ENCODE peak calls at places on chromosome 2, in eight cellular contexts. B is adipocyte, P is mammary epithelial cell, X is endodermal cell, H is K562, D is neural progenitor cell, T is kidney, Z is MM.1S. R is an unnamed sample.

GRCh38 chr2:204738721-204739120 is 193.4 kb downstream of the PARD3B start:
- DNase-seq in Z (no peak), P (no peak), B (peak), H (no peak), D (no peak), X (no peak), T (no peak), R (peak)

GRCh38 chr2:70751881-70752280 is 16.1 kb downstream of the ADD2 start:
- DNase-seq in D (no peak), T (no peak), Z (no peak), P (no peak), X (no peak), B (no peak), H (peak), R (no peak)

GRCh38 chr2:10906926-10907479 is 4.7 kb upstream of the KCNF1 start:
- DNase-seq in B (no peak), Z (no peak), X (no peak), H (no peak), P (no peak), T (no peak), D (no peak), R (no peak)

GRCh38 chr2:200603972-200604371 is 18.2 kb downstream of the AOX1 start:
- DNase-seq in X (no peak), Z (no peak), P (peak), H (no peak), D (no peak), T (no peak), B (no peak), R (peak)

GRCh38 chr2:226031078-226031937 is 631.8 kb downstream of the NYAP2 start:
- DNase-seq in X (peak), H (no peak), T (peak), P (peak), D (peak), Z (peak), B (peak), R (peak)

GRCh38 chr2:85312404-85312803 is 15.4 kb downstream of the TGOLN2 start:
- DNase-seq in B (no peak), T (no peak), P (peak), Z (no peak), D (no peak), H (no peak), X (no peak), R (peak)

GRCh38 chr2:42567389-42567788 is 1.0 kb upstream of the MTA3 start:
- DNase-seq in Z (no peak), T (no peak), D (no peak), P (no peak), H (no peak), X (no peak), B (peak), R (peak)

GRCh38 chr2:161141033-161141432 is 19.2 kb upstream of the TANK start:
- DNase-seq in H (no peak), Z (no peak), X (no peak), D (no peak), B (no peak), P (no peak), T (no peak), R (no peak)

GRCh38 chr2:99697811-99698568 is 208.2 kb upstream of the REV1 start:
- DNase-seq in B (peak), H (no peak), P (peak), Z (no peak), T (no peak), X (no peak), D (no peak), R (peak)

GRCh38 chr2:37387143-37387835 is 42.9 kb downstream of the QPCT start:
- DNase-seq in X (no peak), D (no peak), P (peak), H (no peak), Z (no peak), T (no peak), B (peak), R (peak)
- H3K9ac ChIP-seq in X (no peak), D (no peak), P (no peak), H (no peak), Z (no peak), T (no peak), B (no peak), R (peak)

GRCh38 chr2:101958071-101958470 is 33.7 kb upstream of the IL1R2 start:
- DNase-seq in P (peak), B (peak), T (no peak), D (no peak), Z (no peak), H (no peak), X (no peak), R (peak)
- H3K9ac ChIP-seq in P (peak), B (peak), T (no peak), D (no peak), Z (no peak), H (no peak), X (no peak), R (peak)

DNA sequence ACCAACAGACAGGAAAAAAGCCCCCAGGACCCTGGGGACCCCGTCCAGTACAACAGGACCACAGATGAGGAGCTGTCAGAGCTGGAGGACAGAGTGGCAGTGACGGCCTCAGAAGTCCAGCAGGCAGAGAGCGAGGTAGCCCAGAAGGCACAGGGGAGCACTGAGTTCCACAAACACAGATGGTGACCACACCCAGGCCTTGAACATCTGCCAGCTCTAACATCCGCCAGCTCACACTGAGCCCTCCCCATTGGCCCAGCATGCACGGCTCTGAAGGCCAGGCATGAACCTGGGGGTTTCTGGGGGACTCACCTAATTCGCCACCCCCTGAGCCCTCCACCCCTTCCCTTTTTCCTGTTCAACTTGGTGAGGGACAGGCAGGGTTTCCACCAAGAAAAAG is 25.6 kb upstream of the PRLH start:
- DNase-seq in Z (no peak), T (no peak), X (no peak), D (no peak), P (peak), H (peak), B (peak), R (peak)
- H3K9ac ChIP-seq in Z (no peak), T (no peak), X (no peak), D (no peak), P (no peak), H (no peak), B (no peak), R (no peak)

DNA sequence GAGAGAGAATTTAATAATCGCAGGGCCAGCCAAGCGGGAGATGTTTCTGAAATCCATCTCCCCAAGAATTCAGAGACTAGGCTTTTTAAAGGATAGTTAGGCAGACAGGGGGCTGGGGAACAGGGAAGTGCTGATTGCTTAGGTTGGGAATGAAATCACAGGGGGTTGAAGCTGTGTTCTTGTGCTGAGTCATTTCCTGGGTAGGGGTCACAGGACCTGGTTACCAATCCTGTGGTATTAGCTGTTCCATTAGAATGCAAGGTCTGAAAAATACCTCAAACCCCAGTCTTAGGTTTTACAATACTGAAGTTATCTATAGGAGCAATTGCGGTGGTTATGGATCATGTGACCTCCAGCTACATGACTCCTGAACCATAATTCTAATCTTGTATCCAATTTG is 4.6 kb downstream of the SP140 start:
- DNase-seq in P (peak), H (no peak), T (no peak), D (no peak), B (no peak), Z (no peak), X (peak), R (peak)
- H3K9ac ChIP-seq in P (no peak), H (no peak), T (no peak), D (no peak), B (no peak), Z (no peak), X (no peak), R (no peak)

GRCh38 chr2:23565814-23566213 is 180.8 kb downstream of the KLHL29 start:
- DNase-seq in X (no peak), H (no peak), B (no peak), Z (no peak), P (no peak), T (no peak), D (no peak), R (peak)
- H3K9ac ChIP-seq in X (no peak), H (no peak), B (no peak), Z (no peak), P (no peak), T (no peak), D (no peak), R (no peak)